ENCODE peak calls at places on chromosomes 13 and 19, in eight cellular contexts. One of them, this sample, is unnamed.

GRCh38 chr13:112747256-112747655 is 57.4 kb downstream of the ATP11A start:
- DNase-seq in K562: no peak
- DNase-seq in GM12878: no peak
- DNase-seq in upper lobe of left lung: no peak
- DNase-seq in stomach: no peak
- DNase-seq in SK-N-SH: no peak
- DNase-seq in HepG2: no peak
- DNase-seq in transverse colon: no peak
- DNase-seq in this sample: no peak

GRCh38 chr19:2618611-2619010 is 83.9 kb downstream of the GNG7 start:
- DNase-seq in K562: no peak
- DNase-seq in GM12878: no peak
- DNase-seq in upper lobe of left lung: no peak
- DNase-seq in stomach: peak; percentile 59
- DNase-seq in SK-N-SH: no peak
- DNase-seq in HepG2: no peak
- DNase-seq in transverse colon: peak; percentile 74
- DNase-seq in this sample: no peak

GRCh38 chr19:54190942-54191670 is at the start of gene TSEN34:
- DNase-seq in K562: peak; percentile 83
- DNase-seq in GM12878: no peak
- DNase-seq in upper lobe of left lung: peak; percentile 98
- DNase-seq in stomach: peak; percentile 91
- DNase-seq in SK-N-SH: peak; percentile 90
- DNase-seq in HepG2: peak; percentile 71
- DNase-seq in transverse colon: peak; percentile 90
- DNase-seq in this sample: no peak

GRCh38 chr13:51914137-51914493 is 52.3 kb downstream of the CCDC70 start:
- DNase-seq in K562: no peak
- DNase-seq in GM12878: no peak
- DNase-seq in upper lobe of left lung: no peak
- DNase-seq in stomach: no peak
- DNase-seq in SK-N-SH: no peak
- DNase-seq in HepG2: no peak
- DNase-seq in transverse colon: no peak
- DNase-seq in this sample: no peak

GRCh38 chr19:6464070-6464873 is at the start of gene CRB3:
- DNase-seq in K562: no peak
- DNase-seq in GM12878: no peak
- DNase-seq in upper lobe of left lung: peak; percentile 95
- DNase-seq in stomach: peak; percentile 96
- DNase-seq in SK-N-SH: no peak
- DNase-seq in HepG2: peak; percentile 73
- DNase-seq in transverse colon: peak; percentile 97
- DNase-seq in this sample: no peak

GRCh38 chr19:21256722-21257121 is 72.5 kb downstream of the ZNF708 start:
- DNase-seq in K562: peak; percentile 12
- DNase-seq in GM12878: no peak
- DNase-seq in upper lobe of left lung: no peak
- DNase-seq in stomach: no peak
- DNase-seq in SK-N-SH: peak; percentile 20
- DNase-seq in HepG2: peak; percentile 48
- DNase-seq in transverse colon: no peak
- DNase-seq in this sample: no peak

GRCh38 chr13:41614671-41615519 is 157.5 kb downstream of the RGCC start:
- DNase-seq in K562: no peak
- DNase-seq in GM12878: no peak
- DNase-seq in upper lobe of left lung: peak; percentile 17
- DNase-seq in stomach: no peak
- DNase-seq in SK-N-SH: no peak
- DNase-seq in HepG2: no peak
- DNase-seq in transverse colon: no peak
- DNase-seq in this sample: no peak

GRCh38 chr19:4596033-4596904 is 36.8 kb upstream of the SEMA6B start:
- DNase-seq in K562: no peak
- DNase-seq in GM12878: no peak
- DNase-seq in upper lobe of left lung: no peak
- DNase-seq in stomach: no peak
- DNase-seq in SK-N-SH: no peak
- DNase-seq in HepG2: no peak
- DNase-seq in transverse colon: no peak
- DNase-seq in this sample: no peak

GRCh38 chr13:111115051-111115840 is at the start of gene ARHGEF7:
- DNase-seq in K562: no peak
- DNase-seq in GM12878: no peak
- DNase-seq in upper lobe of left lung: peak; percentile 89
- DNase-seq in stomach: no peak
- DNase-seq in SK-N-SH: peak; percentile 86
- DNase-seq in HepG2: no peak
- DNase-seq in transverse colon: no peak
- DNase-seq in this sample: peak; percentile 47

GRCh38 chr13:20188649-20189553 is 3.8 kb downstream of the GJB2 start:
- DNase-seq in K562: peak; percentile 34
- DNase-seq in GM12878: no peak
- DNase-seq in upper lobe of left lung: no peak
- DNase-seq in stomach: no peak
- DNase-seq in SK-N-SH: peak; percentile 41
- DNase-seq in HepG2: no peak
- DNase-seq in transverse colon: peak; percentile 38
- DNase-seq in this sample: no peak

GRCh38 chr13:28805193-28805819 is 14.8 kb upstream of the MTUS2 start:
- DNase-seq in K562: peak; percentile 19
- DNase-seq in GM12878: no peak
- DNase-seq in upper lobe of left lung: no peak
- DNase-seq in stomach: no peak
- DNase-seq in SK-N-SH: peak; percentile 35
- DNase-seq in HepG2: no peak
- DNase-seq in transverse colon: no peak
- DNase-seq in this sample: no peak

DNA sequence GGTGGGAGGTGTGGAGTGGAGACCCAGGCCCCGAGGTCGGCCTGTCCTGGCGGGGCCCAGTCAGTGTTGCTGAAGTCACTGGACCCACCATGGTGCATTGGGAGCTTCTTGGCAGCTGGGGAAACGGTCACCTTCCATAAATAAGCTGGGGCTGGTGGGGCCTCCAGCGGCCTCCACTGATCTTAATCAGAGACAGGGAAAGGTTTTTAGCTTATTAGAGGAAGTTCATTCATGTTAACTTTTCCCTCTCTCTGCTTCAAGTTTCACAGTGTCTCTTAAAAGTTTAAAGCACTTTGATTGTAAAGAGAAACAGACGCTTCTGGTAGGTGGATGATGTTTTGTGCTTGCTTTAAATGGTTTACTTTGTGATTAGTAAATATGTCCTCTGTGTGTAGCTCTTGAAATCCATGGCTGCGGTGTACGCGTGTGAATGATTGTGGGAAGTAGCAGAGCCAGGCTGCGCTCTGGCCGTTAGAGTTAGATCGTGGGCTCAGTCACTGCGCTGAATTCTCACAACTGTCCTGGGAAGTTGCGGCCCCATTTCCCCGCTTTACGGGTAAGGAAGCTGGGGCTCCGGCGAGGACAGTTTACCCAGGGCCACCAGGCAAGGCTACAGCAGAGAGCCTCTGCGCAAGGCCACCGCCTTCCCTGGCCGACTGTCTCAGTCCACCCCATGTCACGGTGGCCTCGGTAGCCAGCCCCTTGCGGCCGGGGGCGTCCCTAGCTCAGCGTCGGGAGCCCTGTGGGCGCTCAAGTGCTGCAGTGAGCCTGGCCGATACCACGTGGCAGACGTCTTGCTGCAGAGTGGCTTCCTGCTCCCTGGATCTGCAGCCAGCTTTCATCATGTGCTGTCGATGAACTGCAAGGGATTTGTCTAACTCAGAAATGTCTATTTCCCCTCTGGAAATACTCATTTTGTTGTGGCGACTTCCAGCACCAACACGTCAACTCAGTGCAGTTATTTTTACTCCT is 16.5 kb upstream of the NDUFS7 start:
- DNase-seq in K562: no peak
- DNase-seq in GM12878: no peak
- DNase-seq in upper lobe of left lung: no peak
- DNase-seq in stomach: no peak
- DNase-seq in SK-N-SH: no peak
- DNase-seq in HepG2: no peak
- DNase-seq in transverse colon: no peak
- DNase-seq in this sample: no peak
- TF ChIP-seq POLR2AphosphoS5 in K562: no peak
- TF ChIP-seq POLR2AphosphoS5 in GM12878: no peak
- TF ChIP-seq POLR2AphosphoS5 in upper lobe of left lung: no peak
- TF ChIP-seq POLR2AphosphoS5 in stomach: no peak
- TF ChIP-seq POLR2AphosphoS5 in SK-N-SH: no peak
- TF ChIP-seq POLR2AphosphoS5 in HepG2: no peak
- TF ChIP-seq POLR2AphosphoS5 in transverse colon: no peak
- TF ChIP-seq POLR2AphosphoS5 in this sample: no peak

DNA sequence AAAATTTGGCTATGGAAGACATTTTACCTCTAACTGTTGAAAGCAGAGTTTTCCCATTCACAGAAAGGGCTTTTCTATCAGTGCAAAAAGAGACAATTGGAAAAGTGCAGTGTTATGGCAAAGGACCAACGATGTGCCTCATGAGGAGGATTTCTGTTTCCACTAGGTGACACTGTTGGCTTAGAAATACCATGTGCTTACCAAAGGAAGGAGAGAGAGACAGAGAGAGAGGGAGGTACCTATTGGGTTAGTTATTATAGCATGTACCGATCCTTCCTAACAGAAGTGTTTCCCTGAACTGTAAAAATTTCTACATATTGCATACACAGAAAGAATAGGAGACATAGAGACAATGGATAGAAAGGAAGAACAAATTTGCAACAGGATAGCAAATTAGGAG is 23.9 kb upstream of the PSG4 start:
- DNase-seq in K562: peak; percentile 6
- DNase-seq in GM12878: no peak
- DNase-seq in upper lobe of left lung: no peak
- DNase-seq in stomach: no peak
- DNase-seq in SK-N-SH: no peak
- DNase-seq in HepG2: peak; percentile 25
- DNase-seq in transverse colon: no peak
- DNase-seq in this sample: no peak
- TF ChIP-seq EP300 in K562: no peak
- TF ChIP-seq EP300 in GM12878: no peak
- TF ChIP-seq EP300 in upper lobe of left lung: no peak
- TF ChIP-seq EP300 in stomach: no peak
- TF ChIP-seq EP300 in SK-N-SH: no peak
- TF ChIP-seq EP300 in HepG2: no peak
- TF ChIP-seq EP300 in transverse colon: no peak
- TF ChIP-seq EP300 in this sample: no peak

DNA sequence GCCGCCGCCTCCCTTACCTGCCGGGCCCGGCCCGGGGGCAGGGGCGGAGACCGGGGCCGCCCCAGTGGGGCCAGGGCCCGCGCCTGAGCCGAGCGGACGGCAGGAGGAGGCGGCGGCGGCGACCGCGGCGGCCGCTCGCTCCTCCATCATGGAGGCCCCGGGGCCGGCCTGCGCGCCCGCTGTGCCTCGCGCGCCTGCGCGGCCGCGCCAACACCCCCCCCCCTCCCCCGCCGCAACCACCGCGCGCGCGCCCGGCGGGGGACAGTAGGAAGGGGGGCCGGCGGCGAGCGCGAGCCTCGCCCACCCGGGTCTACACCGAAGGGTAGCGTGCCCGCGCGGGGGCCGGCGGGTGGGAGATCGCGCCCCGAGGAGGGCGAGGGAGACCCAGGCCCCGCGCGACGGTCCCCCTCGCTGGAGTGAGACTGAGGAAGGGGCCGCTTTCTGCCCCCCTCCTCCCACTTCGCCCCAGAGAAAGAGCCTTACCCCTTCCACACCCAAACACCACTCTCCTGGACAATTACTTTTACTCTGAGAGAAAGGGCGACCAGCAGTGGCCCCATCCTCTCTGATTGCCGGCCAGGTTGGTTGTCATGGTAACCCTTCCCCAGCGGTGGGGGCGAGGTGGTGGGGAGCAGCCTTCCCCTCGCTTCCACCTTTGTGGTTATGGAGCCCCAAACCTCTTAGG is at the start of gene STRN4:
- DNase-seq in K562: peak; percentile 94
- DNase-seq in GM12878: no peak
- DNase-seq in upper lobe of left lung: peak; percentile 94
- DNase-seq in stomach: peak; percentile 67
- DNase-seq in SK-N-SH: peak; percentile 99
- DNase-seq in HepG2: no peak
- DNase-seq in transverse colon: peak; percentile 57
- DNase-seq in this sample: no peak
- TF ChIP-seq CTCF in K562: no peak
- TF ChIP-seq CTCF in GM12878: no peak
- TF ChIP-seq CTCF in upper lobe of left lung: no peak
- TF ChIP-seq CTCF in stomach: no peak
- TF ChIP-seq CTCF in SK-N-SH: no peak
- TF ChIP-seq CTCF in HepG2: no peak
- TF ChIP-seq CTCF in transverse colon: no peak
- TF ChIP-seq CTCF in this sample: no peak

GRCh38 chr19:38452430-38453366 is 19.2 kb downstream of the RYR1 start:
- DNase-seq in K562: peak; percentile 100
- DNase-seq in GM12878: no peak
- DNase-seq in upper lobe of left lung: peak; percentile 84
- DNase-seq in stomach: no peak
- DNase-seq in SK-N-SH: peak; percentile 69
- DNase-seq in HepG2: no peak
- DNase-seq in transverse colon: no peak
- DNase-seq in this sample: no peak
- TF ChIP-seq POLR2AphosphoS5 in K562: no peak
- TF ChIP-seq POLR2AphosphoS5 in GM12878: no peak
- TF ChIP-seq POLR2AphosphoS5 in upper lobe of left lung: no peak
- TF ChIP-seq POLR2AphosphoS5 in stomach: no peak
- TF ChIP-seq POLR2AphosphoS5 in SK-N-SH: no peak
- TF ChIP-seq POLR2AphosphoS5 in HepG2: no peak
- TF ChIP-seq POLR2AphosphoS5 in transverse colon: no peak
- TF ChIP-seq POLR2AphosphoS5 in this sample: no peak